ENCODE peak calls at places on chromosomes 11 and 22, in seven cellular contexts. M, S, A, V, D, Z and B are unnamed samples.

GRCh38 chr11:61277973-61278565 is 17.0 kb downstream of the VWCE start:
- DNase-seq in Z (no peak), S (no peak), M (no peak), D (no peak), A (no peak), V (no peak), B (no peak)

GRCh38 chr11:126158054-126158791 is 53.2 kb downstream of the RPUSD4 start:
- DNase-seq in M (no peak), Z (no peak), A (no peak), V (no peak), D (no peak), S (no peak), B (no peak)

GRCh38 chr11:104891135-104891534 is 7.1 kb downstream of the CASP12 start:
- DNase-seq in Z (no peak), V (no peak), M (no peak), A (no peak), S (no peak), D (no peak), B (no peak)

GRCh38 chr22:27655582-27656185 is 145.9 kb downstream of the MN1 start:
- DNase-seq in Z (no peak), D (no peak), V (no peak), A (no peak), S (no peak), M (no peak), B (no peak)

GRCh38 chr11:100684101-100685065 is 2.7 kb upstream of the ARHGAP42 start:
- DNase-seq in S (no peak), Z (no peak), A (no peak), M (no peak), D (no peak), V (peak; percentile 48), B (no peak)

GRCh38 chr11:6253196-6253595 is 6.4 kb upstream of the CCKBR start:
- DNase-seq in A (no peak), D (no peak), V (no peak), Z (no peak), M (no peak), S (no peak), B (no peak)

GRCh38 chr11:232783-233565 is 3.2 kb downstream of the SIRT3 start:
- DNase-seq in M (no peak), D (no peak), A (no peak), V (no peak), Z (no peak), S (peak; percentile 62), B (no peak)

GRCh38 chr11:97234016-97234415 is 844.2 kb downstream of the JRKL start:
- DNase-seq in V (no peak), D (no peak), S (no peak), A (no peak), M (no peak), Z (no peak), B (no peak)

GRCh38 chr22:29458551-29458950 is 20.2 kb downstream of the RFPL1 start:
- DNase-seq in A (no peak), Z (no peak), D (no peak), V (no peak), S (no peak), M (no peak), B (no peak)

GRCh38 chr11:22432331-22433065 is 94.3 kb downstream of the SLC17A6 start:
- DNase-seq in M (no peak), A (peak; percentile 74), D (no peak), S (no peak), Z (no peak), V (no peak), B (peak; percentile 14)

GRCh38 chr11:13462928-13463778 is at the start of gene BTBD10:
- DNase-seq in V (peak; percentile 98), A (peak; percentile 95), M (peak; percentile 95), S (peak; percentile 97), D (peak; percentile 91), Z (peak; percentile 97), B (peak; percentile 88)

GRCh38 chr11:68593441-68593840 is 90.9 kb upstream of the GAL start:
- DNase-seq in Z (no peak), A (no peak), D (no peak), S (no peak), M (no peak), V (no peak), B (no peak)

GRCh38 chr11:88250566-88251080 is 75.4 kb upstream of the RAB38 start:
- DNase-seq in V (no peak), M (no peak), S (no peak), D (no peak), Z (no peak), A (no peak), B (no peak)

GRCh38 chr22:28813772-28814518 is 13.6 kb upstream of the XBP1 start:
- DNase-seq in Z (no peak), A (peak; percentile 73), D (no peak), M (peak; percentile 43), V (no peak), S (peak; percentile 69), B (no peak)

GRCh38 chr11:970319-970871 is 44.7 kb downstream of the AP2A2 start:
- DNase-seq in Z (no peak), A (no peak), D (no peak), V (no peak), S (no peak), M (no peak), B (no peak)

GRCh38 chr11:61378713-61379313 is 13.6 kb upstream of the TMEM216 start:
- DNase-seq in S (peak; percentile 82), Z (no peak), D (no peak), V (peak; percentile 85), M (no peak), A (peak; percentile 66), B (no peak)

DNA sequence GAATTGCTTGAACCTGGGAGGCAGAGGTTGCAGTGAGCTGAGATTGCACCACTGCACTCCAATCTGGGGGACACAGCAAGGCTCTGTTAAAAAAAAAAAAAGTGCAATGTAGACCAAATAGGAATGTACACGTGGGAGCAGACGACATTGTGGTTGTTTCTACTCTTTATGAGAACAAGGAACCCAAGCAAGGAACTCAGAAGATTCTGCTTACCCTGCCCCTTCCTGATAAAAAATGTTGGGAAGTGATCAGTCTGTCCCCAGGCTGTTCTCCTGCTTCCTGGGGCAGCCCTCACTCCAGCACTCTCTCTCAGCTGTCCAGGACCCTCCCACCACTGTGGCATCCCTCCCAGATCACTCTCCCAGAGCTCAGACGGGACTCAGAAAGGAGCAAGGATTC is 31.7 kb downstream of the SLCO2B1 start:
- DNase-seq in V (no peak), A (no peak), D (no peak), M (no peak), Z (no peak), S (no peak), B (no peak)
- H3K27ac ChIP-seq in V (no peak overlapping the region), A (peak overlapping the region; percentile 63), D (no peak overlapping the region), M (no peak overlapping the region), Z (no peak overlapping the region), S (no peak overlapping the region), B (no peak overlapping the region)

DNA sequence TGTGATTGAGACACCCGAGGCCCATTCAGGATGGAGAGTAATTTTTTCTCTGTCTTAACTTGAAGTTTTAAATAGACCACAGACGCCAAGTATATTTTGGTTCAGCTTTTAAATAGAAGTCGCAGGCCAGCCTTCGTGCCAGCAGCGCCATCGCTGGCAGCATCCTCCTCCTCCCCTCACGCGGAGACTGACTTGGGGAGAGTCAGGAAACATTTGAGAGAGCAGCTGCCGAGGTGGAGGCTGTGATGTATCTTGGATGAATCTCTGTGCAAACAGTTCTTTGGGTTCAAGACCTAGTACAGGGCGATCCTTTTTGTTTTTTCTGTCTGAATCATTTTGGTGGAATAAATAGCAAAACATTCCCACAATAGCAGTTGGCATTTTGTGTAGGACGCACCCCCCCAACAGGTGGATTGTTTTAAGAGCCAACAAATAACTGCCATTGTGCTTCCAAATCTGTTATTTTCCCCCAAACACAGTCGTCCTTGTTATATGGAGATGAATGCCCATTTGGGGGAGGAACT is 920 bp upstream of the DMC1 start:
- DNase-seq in A (no peak), Z (peak; percentile 62), D (peak; percentile 2), M (peak; percentile 36), V (peak; percentile 29), S (peak; percentile 86), B (peak; percentile 65)
- H3K27ac ChIP-seq in A (peak overlapping the region; percentile 47), Z (peak overlapping the region; percentile 68), D (peak overlapping the region; percentile 74), M (peak overlapping the region; percentile 77), V (no peak overlapping the region), S (peak overlapping the region; percentile 90), B (peak overlapping the region; percentile 67)

GRCh38 chr22:38698407-38699094 is 2.2 kb downstream of the JOSD1 start:
- DNase-seq in Z (no peak), V (no peak), M (no peak), S (no peak), A (no peak), D (no peak), B (no peak)

GRCh38 chr22:38699143-38699542 is 1.6 kb downstream of the JOSD1 start:
- DNase-seq in D (no peak), S (no peak), M (no peak), A (no peak), Z (no peak), V (no peak), B (no peak)

GRCh38 chr22:38696606-38697005 is 4.1 kb downstream of the JOSD1 start:
- DNase-seq in S (no peak), D (no peak), V (peak; percentile 53), A (no peak), Z (no peak), M (no peak), B (peak; percentile 23)

GRCh38 chr22:38694945-38695344 is 5.8 kb downstream of the JOSD1 start:
- DNase-seq in S (no peak), A (no peak), M (no peak), V (no peak), D (no peak), Z (no peak), B (no peak)

GRCh38 chr22:38697055-38697980 is 3.4 kb downstream of the JOSD1 start:
- DNase-seq in S (no peak), V (peak; percentile 52), D (no peak), Z (peak; percentile 25), M (no peak), A (no peak), B (no peak)
- H3K27ac ChIP-seq in S (peak overlapping the region; percentile 94), V (peak overlapping the region; percentile 76), D (no peak overlapping the region), Z (peak overlapping the region; percentile 15), M (peak overlapping the region; percentile 98), A (peak overlapping the region; percentile 61), B (peak overlapping the region; percentile 49)

DNA sequence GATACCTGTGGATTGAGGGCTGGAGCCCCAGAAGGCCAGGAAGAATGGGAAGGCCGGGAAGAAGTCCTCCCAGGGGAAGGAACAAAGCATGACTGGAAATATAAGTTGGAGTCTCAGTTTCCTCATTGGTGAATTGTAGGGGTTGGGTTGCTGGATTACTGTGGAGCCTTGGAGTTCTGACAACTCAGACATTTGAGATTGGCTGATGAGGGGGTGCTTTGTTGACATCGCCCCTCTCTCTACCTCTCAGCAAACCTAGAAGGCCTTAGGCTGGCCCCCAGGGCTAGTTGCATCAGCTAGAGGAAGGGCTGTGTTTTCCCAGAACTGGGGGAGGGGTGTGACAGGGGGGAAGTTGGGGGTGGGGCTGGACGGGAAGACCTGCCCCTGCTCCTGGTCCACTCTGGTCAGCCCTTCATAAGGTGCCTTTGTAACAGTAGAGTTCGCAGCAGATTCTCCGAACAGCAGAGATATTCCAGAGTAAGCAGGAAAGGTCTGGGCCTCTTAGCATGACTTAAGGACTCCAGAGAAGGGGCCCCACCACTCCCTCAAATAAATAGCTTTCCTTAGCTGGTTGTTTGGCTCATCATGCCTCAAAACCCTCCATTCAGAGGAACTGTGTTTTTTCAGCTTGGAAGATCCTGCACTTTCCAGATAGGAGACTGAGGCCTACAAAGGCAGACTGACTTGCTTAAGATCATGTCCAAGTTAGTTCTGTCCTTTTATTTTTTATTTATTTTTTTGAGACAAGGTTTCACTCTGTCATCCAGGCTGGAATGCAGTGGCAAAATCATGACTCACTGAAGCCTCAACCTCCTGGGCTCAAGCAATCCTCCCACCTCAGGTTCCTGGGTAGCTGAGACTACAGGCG is 12.5 kb upstream of the THRSP start:
- DNase-seq in A (no peak), M (no peak), D (no peak), S (no peak), Z (no peak), V (peak; percentile 64), B (no peak)
- H3K27ac ChIP-seq in A (no peak overlapping the region), M (no peak overlapping the region), D (peak overlapping the region; percentile 67), S (no peak overlapping the region), Z (peak overlapping the region; percentile 4), V (peak overlapping the region; percentile 90), B (no peak overlapping the region)